ENCODE peak calls at places on chromosome 18, in seven cellular contexts. One of them, this sample, is unnamed.

GRCh38 chr18:25326231-25327042 is 25.5 kb downstream of the ZNF521 start:
- DNase-seq in aorta: no peak
- DNase-seq in PC-9: no peak
- DNase-seq in PC-3: no peak
- DNase-seq in epithelial cell of prostate: no peak
- DNase-seq in thyroid gland: no peak
- DNase-seq in tibial nerve: no peak
- DNase-seq in this sample: no peak

GRCh38 chr18:45218436-45218835 is 396.8 kb upstream of the SLC14A2 start:
- DNase-seq in tibial nerve: no peak
- DNase-seq in thyroid gland: no peak
- DNase-seq in PC-3: no peak
- DNase-seq in aorta: no peak
- DNase-seq in PC-9: no peak
- DNase-seq in epithelial cell of prostate: no peak
- DNase-seq in this sample: no peak

GRCh38 chr18:26803643-26804042 is 61.9 kb downstream of the AQP4 start:
- DNase-seq in epithelial cell of prostate: no peak
- DNase-seq in thyroid gland: no peak
- DNase-seq in PC-9: no peak
- DNase-seq in aorta: no peak
- DNase-seq in tibial nerve: no peak
- DNase-seq in PC-3: no peak
- DNase-seq in this sample: no peak

GRCh38 chr18:48857023-48857694 is 93.6 kb downstream of the SMAD7 start:
- DNase-seq in PC-3: no peak
- DNase-seq in aorta: no peak
- DNase-seq in tibial nerve: no peak
- DNase-seq in PC-9: no peak
- DNase-seq in epithelial cell of prostate: no peak
- DNase-seq in thyroid gland: no peak
- DNase-seq in this sample: no peak

GRCh38 chr18:58670561-58671121 is 624 bp upstream of the MALT1 start:
- DNase-seq in epithelial cell of prostate: no peak
- DNase-seq in thyroid gland: no peak
- DNase-seq in PC-3: peak
- DNase-seq in PC-9: no peak
- DNase-seq in tibial nerve: no peak
- DNase-seq in aorta: no peak
- DNase-seq in this sample: no peak

GRCh38 chr18:12766986-12767433 is 64.2 kb downstream of the PSMG2 start:
- DNase-seq in PC-3: no peak
- DNase-seq in aorta: no peak
- DNase-seq in epithelial cell of prostate: no peak
- DNase-seq in thyroid gland: no peak
- DNase-seq in tibial nerve: no peak
- DNase-seq in PC-9: no peak
- DNase-seq in this sample: no peak

GRCh38 chr18:53625997-53626599 is 598.4 kb downstream of the MBD2 start:
- DNase-seq in aorta: peak
- DNase-seq in thyroid gland: no peak
- DNase-seq in PC-9: no peak
- DNase-seq in epithelial cell of prostate: no peak
- DNase-seq in PC-3: no peak
- DNase-seq in tibial nerve: no peak
- DNase-seq in this sample: no peak

GRCh38 chr18:47935321-47935720 is 4.9 kb upstream of the SMAD2 start:
- DNase-seq in epithelial cell of prostate: no peak
- DNase-seq in PC-9: no peak
- DNase-seq in aorta: no peak
- DNase-seq in thyroid gland: no peak
- DNase-seq in tibial nerve: no peak
- DNase-seq in PC-3: no peak
- DNase-seq in this sample: no peak

GRCh38 chr18:12652861-12653401 is 5.0 kb downstream of the SPIRE1 start:
- DNase-seq in PC-3: peak
- DNase-seq in tibial nerve: no peak
- DNase-seq in aorta: no peak
- DNase-seq in epithelial cell of prostate: no peak
- DNase-seq in thyroid gland: no peak
- DNase-seq in PC-9: no peak
- DNase-seq in this sample: no peak

GRCh38 chr18:21777814-21778213 is 37.2 kb downstream of the MIB1 start:
- DNase-seq in thyroid gland: no peak
- DNase-seq in PC-9: no peak
- DNase-seq in epithelial cell of prostate: no peak
- DNase-seq in PC-3: no peak
- DNase-seq in aorta: no peak
- DNase-seq in tibial nerve: no peak
- DNase-seq in this sample: no peak

GRCh38 chr18:77645170-77645872 is 395.7 kb downstream of the GALR1 start:
- DNase-seq in tibial nerve: no peak
- DNase-seq in PC-3: no peak
- DNase-seq in thyroid gland: no peak
- DNase-seq in aorta: no peak
- DNase-seq in epithelial cell of prostate: no peak
- DNase-seq in PC-9: no peak
- DNase-seq in this sample: no peak

GRCh38 chr18:45171575-45172225 is 443.6 kb upstream of the SLC14A2 start:
- DNase-seq in PC-3: no peak
- DNase-seq in aorta: no peak
- DNase-seq in epithelial cell of prostate: no peak
- DNase-seq in thyroid gland: no peak
- DNase-seq in tibial nerve: no peak
- DNase-seq in PC-9: no peak
- DNase-seq in this sample: no peak

GRCh38 chr18:3619222-3619621 is 169.2 kb downstream of the TGIF1 start:
- DNase-seq in tibial nerve: no peak
- DNase-seq in PC-3: no peak
- DNase-seq in thyroid gland: no peak
- DNase-seq in aorta: no peak
- DNase-seq in PC-9: no peak
- DNase-seq in epithelial cell of prostate: no peak
- DNase-seq in this sample: no peak

GRCh38 chr18:33579147-33579867 is 1.3 kb downstream of the ASXL3 start:
- DNase-seq in PC-9: no peak
- DNase-seq in aorta: no peak
- DNase-seq in tibial nerve: no peak
- DNase-seq in PC-3: no peak
- DNase-seq in epithelial cell of prostate: no peak
- DNase-seq in thyroid gland: peak
- DNase-seq in this sample: no peak

GRCh38 chr18:26548144-26549102 is at the start of gene KCTD1:
- DNase-seq in epithelial cell of prostate: no peak
- DNase-seq in thyroid gland: peak
- DNase-seq in aorta: peak
- DNase-seq in tibial nerve: peak
- DNase-seq in PC-3: peak
- DNase-seq in PC-9: peak
- DNase-seq in this sample: peak

GRCh38 chr18:45910405-45911023 is 56.6 kb downstream of the EPG5 start:
- DNase-seq in aorta: no peak
- DNase-seq in epithelial cell of prostate: no peak
- DNase-seq in thyroid gland: peak
- DNase-seq in tibial nerve: no peak
- DNase-seq in PC-3: peak
- DNase-seq in PC-9: peak
- DNase-seq in this sample: no peak

GRCh38 chr18:2564373-2564772 is 6.9 kb downstream of the METTL4 start:
- DNase-seq in tibial nerve: no peak
- DNase-seq in PC-9: no peak
- DNase-seq in thyroid gland: no peak
- DNase-seq in epithelial cell of prostate: no peak
- DNase-seq in PC-3: peak
- DNase-seq in aorta: no peak
- DNase-seq in this sample: no peak

GRCh38 chr18:48833701-48834394 is 116.9 kb downstream of the SMAD7 start:
- DNase-seq in epithelial cell of prostate: no peak
- DNase-seq in aorta: peak
- DNase-seq in PC-9: no peak
- DNase-seq in thyroid gland: no peak
- DNase-seq in PC-3: peak
- DNase-seq in tibial nerve: no peak
- DNase-seq in this sample: no peak

GRCh38 chr18:37085362-37085761 is 256.4 kb downstream of the KIAA1328 start:
- DNase-seq in tibial nerve: no peak
- DNase-seq in thyroid gland: no peak
- DNase-seq in aorta: no peak
- DNase-seq in epithelial cell of prostate: no peak
- DNase-seq in PC-9: no peak
- DNase-seq in PC-3: no peak
- DNase-seq in this sample: no peak

GRCh38 chr18:37084912-37085311 is 256.0 kb downstream of the KIAA1328 start:
- DNase-seq in aorta: no peak
- DNase-seq in thyroid gland: no peak
- DNase-seq in tibial nerve: no peak
- DNase-seq in PC-9: no peak
- DNase-seq in epithelial cell of prostate: no peak
- DNase-seq in PC-3: no peak
- DNase-seq in this sample: no peak
- H3K27ac ChIP-seq in aorta: no peak
- H3K27ac ChIP-seq in thyroid gland: no peak
- H3K27ac ChIP-seq in tibial nerve: no peak
- H3K27ac ChIP-seq in PC-9: no peak
- H3K27ac ChIP-seq in epithelial cell of prostate: no peak
- H3K27ac ChIP-seq in PC-3: no peak
- H3K27ac ChIP-seq in this sample: no peak

GRCh38 chr18:11323359-11323819 is 174.0 kb upstream of the PIEZO2 start:
- DNase-seq in aorta: no peak
- DNase-seq in epithelial cell of prostate: no peak
- DNase-seq in tibial nerve: no peak
- DNase-seq in PC-9: no peak
- DNase-seq in thyroid gland: no peak
- DNase-seq in PC-3: peak
- DNase-seq in this sample: no peak

GRCh38 chr18:11324510-11324909 is 175.1 kb upstream of the PIEZO2 start:
- DNase-seq in thyroid gland: no peak
- DNase-seq in PC-3: no peak
- DNase-seq in aorta: no peak
- DNase-seq in PC-9: no peak
- DNase-seq in epithelial cell of prostate: no peak
- DNase-seq in tibial nerve: no peak
- DNase-seq in this sample: no peak

GRCh38 chr18:11327656-11328055 is 178.3 kb upstream of the PIEZO2 start:
- DNase-seq in PC-9: no peak
- DNase-seq in thyroid gland: peak
- DNase-seq in epithelial cell of prostate: no peak
- DNase-seq in aorta: no peak
- DNase-seq in PC-3: no peak
- DNase-seq in tibial nerve: no peak
- DNase-seq in this sample: no peak

GRCh38 chr18:11322716-11323115 is 173.3 kb upstream of the PIEZO2 start:
- DNase-seq in PC-3: no peak
- DNase-seq in thyroid gland: no peak
- DNase-seq in aorta: no peak
- DNase-seq in epithelial cell of prostate: no peak
- DNase-seq in tibial nerve: no peak
- DNase-seq in PC-9: no peak
- DNase-seq in this sample: no peak

GRCh38 chr18:11324956-11325873 is 175.8 kb upstream of the PIEZO2 start:
- DNase-seq in thyroid gland: no peak
- DNase-seq in aorta: no peak
- DNase-seq in tibial nerve: no peak
- DNase-seq in PC-3: peak
- DNase-seq in PC-9: no peak
- DNase-seq in epithelial cell of prostate: no peak
- DNase-seq in this sample: no peak
- H3K27ac ChIP-seq in thyroid gland: no peak
- H3K27ac ChIP-seq in aorta: no peak
- H3K27ac ChIP-seq in tibial nerve: no peak
- H3K27ac ChIP-seq in PC-3: peak
- H3K27ac ChIP-seq in PC-9: no peak
- H3K27ac ChIP-seq in epithelial cell of prostate: no peak
- H3K27ac ChIP-seq in this sample: no peak

DNA sequence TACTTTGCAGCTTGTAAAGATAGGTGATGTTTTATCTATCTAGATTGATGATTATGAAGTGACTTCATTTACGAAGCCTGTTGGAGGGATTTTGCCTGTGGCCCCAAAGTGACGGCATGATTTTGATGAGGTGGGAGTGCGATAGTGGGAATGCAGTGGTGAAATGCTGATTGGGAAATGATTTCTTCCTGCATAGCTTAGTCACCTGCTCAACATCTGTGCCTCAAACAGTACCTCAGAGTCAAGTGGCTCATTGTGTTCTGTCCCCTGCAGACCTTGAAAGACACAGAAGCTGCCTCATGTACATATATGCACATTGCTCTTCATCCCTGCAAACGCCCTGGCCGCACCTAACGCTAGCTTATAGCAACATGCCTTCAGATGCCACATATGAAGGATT is 201.2 kb downstream of the TPGS2 start:
- DNase-seq in PC-9: no peak
- DNase-seq in tibial nerve: no peak
- DNase-seq in aorta: no peak
- DNase-seq in PC-3: no peak
- DNase-seq in thyroid gland: no peak
- DNase-seq in epithelial cell of prostate: no peak
- DNase-seq in this sample: no peak
- H3K27ac ChIP-seq in PC-9: no peak
- H3K27ac ChIP-seq in tibial nerve: no peak
- H3K27ac ChIP-seq in aorta: peak
- H3K27ac ChIP-seq in PC-3: no peak
- H3K27ac ChIP-seq in thyroid gland: no peak
- H3K27ac ChIP-seq in epithelial cell of prostate: no peak
- H3K27ac ChIP-seq in this sample: no peak

GRCh38 chr18:57585421-57585820 is 1.1 kb downstream of the FECH start:
- DNase-seq in aorta: no peak
- DNase-seq in tibial nerve: no peak
- DNase-seq in thyroid gland: no peak
- DNase-seq in epithelial cell of prostate: no peak
- DNase-seq in PC-9: no peak
- DNase-seq in PC-3: peak
- DNase-seq in this sample: peak

GRCh38 chr18:57586243-57587049 is at the start of gene FECH:
- DNase-seq in PC-9: peak
- DNase-seq in aorta: peak
- DNase-seq in epithelial cell of prostate: peak
- DNase-seq in tibial nerve: peak
- DNase-seq in thyroid gland: peak
- DNase-seq in PC-3: peak
- DNase-seq in this sample: peak

GRCh38 chr18:57587262-57587661 is 760 bp upstream of the FECH start:
- DNase-seq in epithelial cell of prostate: no peak
- DNase-seq in PC-9: no peak
- DNase-seq in aorta: no peak
- DNase-seq in thyroid gland: peak
- DNase-seq in tibial nerve: no peak
- DNase-seq in PC-3: no peak
- DNase-seq in this sample: no peak

GRCh38 chr18:57583297-57583835 is 3.1 kb downstream of the FECH start:
- DNase-seq in aorta: no peak
- DNase-seq in tibial nerve: no peak
- DNase-seq in PC-9: no peak
- DNase-seq in epithelial cell of prostate: no peak
- DNase-seq in thyroid gland: no peak
- DNase-seq in PC-3: no peak
- DNase-seq in this sample: no peak

DNA sequence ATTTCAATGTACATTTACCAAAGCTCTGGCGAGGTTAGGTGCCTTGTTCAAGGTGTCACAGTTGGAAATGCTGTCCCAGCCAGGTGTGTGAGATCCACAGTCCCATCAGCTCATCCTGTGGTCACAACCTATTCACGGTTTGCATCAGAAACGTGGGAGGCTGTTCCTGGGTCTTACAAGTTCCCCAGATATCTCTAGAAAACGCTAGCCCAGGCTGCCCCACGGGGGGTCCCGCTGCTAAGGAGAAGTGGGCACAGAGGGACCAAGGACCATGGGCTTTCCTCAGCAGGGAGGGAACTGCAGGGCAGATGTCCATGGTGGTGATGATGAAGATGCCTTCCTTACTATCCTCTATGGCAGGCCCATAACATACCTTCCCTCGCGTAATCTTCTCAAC is 658 bp downstream of the FECH start:
- DNase-seq in thyroid gland: peak
- DNase-seq in tibial nerve: no peak
- DNase-seq in PC-9: no peak
- DNase-seq in PC-3: no peak
- DNase-seq in epithelial cell of prostate: no peak
- DNase-seq in aorta: no peak
- DNase-seq in this sample: no peak
- H3K27ac ChIP-seq in thyroid gland: peak
- H3K27ac ChIP-seq in tibial nerve: peak
- H3K27ac ChIP-seq in PC-9: peak
- H3K27ac ChIP-seq in PC-3: peak
- H3K27ac ChIP-seq in epithelial cell of prostate: peak
- H3K27ac ChIP-seq in aorta: no peak
- H3K27ac ChIP-seq in this sample: peak